ENCODE peak calls at places on chromosomes 16 and 17, in five cellular contexts. One of them, this sample, is unnamed.

GRCh38 chr16:85033153-85033552 is 5.6 kb downstream of the KIAA0513 start:
- DNase-seq in CD8-positive, alpha-beta memory T cell: no peak
- DNase-seq in cardiac muscle cell: no peak
- DNase-seq in heart left ventricle: no peak
- DNase-seq in H1: no peak
- DNase-seq in this sample: no peak

GRCh38 chr17:21021208-21021803 is 21.5 kb downstream of the USP22 start:
- DNase-seq in CD8-positive, alpha-beta memory T cell: no peak
- DNase-seq in cardiac muscle cell: no peak
- DNase-seq in heart left ventricle: no peak
- DNase-seq in H1: no peak
- DNase-seq in this sample: no peak

GRCh38 chr17:8062807-8063483 is 24.1 kb downstream of the ALOX15B start:
- DNase-seq in CD8-positive, alpha-beta memory T cell: no peak
- DNase-seq in cardiac muscle cell: no peak
- DNase-seq in heart left ventricle: no peak
- DNase-seq in H1: no peak
- DNase-seq in this sample: no peak

GRCh38 chr16:67632415-67633172 is 12.3 kb upstream of the CARMIL2 start:
- DNase-seq in CD8-positive, alpha-beta memory T cell: no peak
- DNase-seq in cardiac muscle cell: peak; percentile 78
- DNase-seq in heart left ventricle: no peak
- DNase-seq in H1: no peak
- DNase-seq in this sample: no peak

GRCh38 chr17:63447688-63448005 is 1.5 kb upstream of the CYB561 start:
- DNase-seq in CD8-positive, alpha-beta memory T cell: no peak
- DNase-seq in cardiac muscle cell: peak; percentile 66
- DNase-seq in heart left ventricle: no peak
- DNase-seq in H1: no peak
- DNase-seq in this sample: no peak

GRCh38 chr16:23836404-23837291 is 865 bp downstream of the PRKCB start:
- DNase-seq in CD8-positive, alpha-beta memory T cell: peak; percentile 75
- DNase-seq in cardiac muscle cell: no peak
- DNase-seq in heart left ventricle: no peak
- DNase-seq in H1: peak; percentile 84
- DNase-seq in this sample: peak; percentile 27

GRCh38 chr16:81661082-81661481 is 118.0 kb upstream of the PLCG2 start:
- DNase-seq in CD8-positive, alpha-beta memory T cell: no peak
- DNase-seq in cardiac muscle cell: no peak
- DNase-seq in heart left ventricle: no peak
- DNase-seq in H1: no peak
- DNase-seq in this sample: no peak

GRCh38 chr16:14029658-14030057 is 41.5 kb upstream of the MRTFB start:
- DNase-seq in CD8-positive, alpha-beta memory T cell: no peak
- DNase-seq in cardiac muscle cell: no peak
- DNase-seq in heart left ventricle: peak; percentile 17
- DNase-seq in H1: no peak
- DNase-seq in this sample: no peak

GRCh38 chr16:75789237-75789636 is 62.9 kb upstream of the CPHXL start:
- DNase-seq in CD8-positive, alpha-beta memory T cell: no peak
- DNase-seq in cardiac muscle cell: peak; percentile 61
- DNase-seq in heart left ventricle: no peak
- DNase-seq in H1: no peak
- DNase-seq in this sample: no peak

GRCh38 chr17:17710728-17711541 is 29.7 kb downstream of the RAI1 start:
- DNase-seq in CD8-positive, alpha-beta memory T cell: no peak
- DNase-seq in cardiac muscle cell: peak; percentile 88
- DNase-seq in heart left ventricle: no peak
- DNase-seq in H1: peak; percentile 74
- DNase-seq in this sample: no peak

GRCh38 chr16:11994187-11995119 is 17.9 kb downstream of the SNX29 start:
- DNase-seq in CD8-positive, alpha-beta memory T cell: no peak
- DNase-seq in cardiac muscle cell: no peak
- DNase-seq in heart left ventricle: peak; percentile 54
- DNase-seq in H1: no peak
- DNase-seq in this sample: no peak

GRCh38 chr17:79841369-79842135 is 2.3 kb upstream of the CBX4 start:
- DNase-seq in CD8-positive, alpha-beta memory T cell: no peak
- DNase-seq in cardiac muscle cell: no peak
- DNase-seq in heart left ventricle: no peak
- DNase-seq in H1: peak; percentile 71
- DNase-seq in this sample: no peak

GRCh38 chr16:67697813-67698212 is 21.3 kb downstream of the GFOD2 start:
- DNase-seq in CD8-positive, alpha-beta memory T cell: no peak
- DNase-seq in cardiac muscle cell: no peak
- DNase-seq in heart left ventricle: no peak
- DNase-seq in H1: no peak
- DNase-seq in this sample: no peak

GRCh38 chr17:29401237-29401636 is 11.1 kb downstream of the TAOK1 start:
- DNase-seq in CD8-positive, alpha-beta memory T cell: no peak
- DNase-seq in cardiac muscle cell: no peak
- DNase-seq in heart left ventricle: no peak
- DNase-seq in H1: no peak
- DNase-seq in this sample: no peak

GRCh38 chr17:8151641-8152111 is 528 bp downstream of the PER1 start:
- DNase-seq in CD8-positive, alpha-beta memory T cell: peak; percentile 66
- DNase-seq in cardiac muscle cell: peak; percentile 88
- DNase-seq in heart left ventricle: peak; percentile 92
- DNase-seq in H1: no peak
- DNase-seq in this sample: peak; percentile 42

GRCh38 chr16:24978370-24978914 is 36.7 kb downstream of the ARHGAP17 start:
- DNase-seq in CD8-positive, alpha-beta memory T cell: no peak
- DNase-seq in cardiac muscle cell: no peak
- DNase-seq in heart left ventricle: no peak
- DNase-seq in H1: no peak
- DNase-seq in this sample: no peak

GRCh38 chr17:72515291-72516065 is 394.7 kb downstream of the SOX9 start:
- DNase-seq in CD8-positive, alpha-beta memory T cell: no peak
- DNase-seq in cardiac muscle cell: peak; percentile 81
- DNase-seq in heart left ventricle: no peak
- DNase-seq in H1: no peak
- DNase-seq in this sample: no peak

GRCh38 chr16:83967091-83967490 is 953 bp upstream of the NECAB2 start:
- DNase-seq in CD8-positive, alpha-beta memory T cell: peak; percentile 17
- DNase-seq in cardiac muscle cell: no peak
- DNase-seq in heart left ventricle: no peak
- DNase-seq in H1: no peak
- DNase-seq in this sample: no peak

GRCh38 chr17:38451030-38451839 is 23.0 kb downstream of the ARHGAP23 start:
- DNase-seq in CD8-positive, alpha-beta memory T cell: no peak
- DNase-seq in cardiac muscle cell: peak; percentile 89
- DNase-seq in heart left ventricle: peak; percentile 82
- DNase-seq in H1: peak; percentile 84
- DNase-seq in this sample: no peak

GRCh38 chr16:3983081-3983520 is 102.6 kb upstream of the CREBBP start:
- DNase-seq in CD8-positive, alpha-beta memory T cell: peak; percentile 59
- DNase-seq in cardiac muscle cell: peak; percentile 74
- DNase-seq in heart left ventricle: peak; percentile 65
- DNase-seq in H1: peak; percentile 84
- DNase-seq in this sample: no peak

GRCh38 chr16:58000706-58001676 is at the start of gene USB1:
- DNase-seq in CD8-positive, alpha-beta memory T cell: peak; percentile 89
- DNase-seq in cardiac muscle cell: peak; percentile 85
- DNase-seq in heart left ventricle: peak; percentile 90
- DNase-seq in H1: peak; percentile 92
- DNase-seq in this sample: peak; percentile 76

GRCh38 chr16:12917246-12917645 is 15.8 kb downstream of the SHISA9 start:
- DNase-seq in CD8-positive, alpha-beta memory T cell: no peak
- DNase-seq in cardiac muscle cell: no peak
- DNase-seq in heart left ventricle: no peak
- DNase-seq in H1: no peak
- DNase-seq in this sample: no peak

GRCh38 chr16:4859190-4859899 is 12.1 kb downstream of the UBN1 start:
- DNase-seq in CD8-positive, alpha-beta memory T cell: no peak
- DNase-seq in cardiac muscle cell: no peak
- DNase-seq in heart left ventricle: no peak
- DNase-seq in H1: no peak
- DNase-seq in this sample: no peak

GRCh38 chr16:69270395-69270794 is 40.8 kb upstream of the VPS4A start:
- DNase-seq in CD8-positive, alpha-beta memory T cell: no peak
- DNase-seq in cardiac muscle cell: peak; percentile 29
- DNase-seq in heart left ventricle: no peak
- DNase-seq in H1: no peak
- DNase-seq in this sample: no peak

GRCh38 chr16:50309527-50310307 is 43.4 kb downstream of the ADCY7 start:
- DNase-seq in CD8-positive, alpha-beta memory T cell: peak; percentile 35
- DNase-seq in cardiac muscle cell: peak; percentile 14
- DNase-seq in heart left ventricle: no peak
- DNase-seq in H1: no peak
- DNase-seq in this sample: no peak
- H3K27me3 ChIP-seq in CD8-positive, alpha-beta memory T cell: no peaks in the 10 kb centered on the region
- H3K27me3 ChIP-seq in cardiac muscle cell: no peaks in the 10 kb centered on the region
- H3K27me3 ChIP-seq in heart left ventricle: no peaks in the 10 kb centered on the region
- H3K27me3 ChIP-seq in H1: no peaks in the 10 kb centered on the region
- H3K27me3 ChIP-seq in this sample: no peaks in the 10 kb centered on the region

GRCh38 chr17:39838784-39839183 is 25.3 kb downstream of the IKZF3 start:
- DNase-seq in CD8-positive, alpha-beta memory T cell: no peak
- DNase-seq in cardiac muscle cell: no peak
- DNase-seq in heart left ventricle: no peak
- DNase-seq in H1: no peak
- DNase-seq in this sample: no peak

GRCh38 chr17:39841202-39841601 is 22.9 kb downstream of the IKZF3 start:
- DNase-seq in CD8-positive, alpha-beta memory T cell: no peak
- DNase-seq in cardiac muscle cell: no peak
- DNase-seq in heart left ventricle: no peak
- DNase-seq in H1: no peak
- DNase-seq in this sample: no peak

GRCh38 chr17:39835038-39835786 is 28.9 kb downstream of the IKZF3 start:
- DNase-seq in CD8-positive, alpha-beta memory T cell: no peak
- DNase-seq in cardiac muscle cell: no peak
- DNase-seq in heart left ventricle: no peak
- DNase-seq in H1: no peak
- DNase-seq in this sample: no peak

GRCh38 chr17:39836117-39836516 is 28.0 kb downstream of the IKZF3 start:
- DNase-seq in CD8-positive, alpha-beta memory T cell: no peak
- DNase-seq in cardiac muscle cell: no peak
- DNase-seq in heart left ventricle: no peak
- DNase-seq in H1: no peak
- DNase-seq in this sample: no peak

DNA sequence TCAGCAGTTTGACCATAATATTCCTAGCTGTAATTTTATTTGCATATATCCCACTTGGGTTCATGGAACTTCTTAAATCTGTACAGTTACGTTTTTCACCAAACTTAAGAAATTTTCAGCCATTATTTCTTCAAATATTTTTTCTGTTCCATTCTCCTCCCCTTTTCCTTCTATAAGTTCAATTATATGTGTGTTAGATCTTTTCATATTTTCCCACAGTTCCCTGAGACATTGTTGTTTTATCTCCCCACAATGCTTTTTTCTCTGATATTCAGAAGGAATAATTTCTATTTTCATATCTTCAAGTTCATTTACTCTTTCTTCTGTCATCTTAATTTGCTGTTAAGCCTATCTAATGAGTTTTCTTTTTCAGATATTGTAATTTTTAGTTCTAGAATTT is 26.1 kb downstream of the IKZF3 start:
- DNase-seq in CD8-positive, alpha-beta memory T cell: no peak
- DNase-seq in cardiac muscle cell: no peak
- DNase-seq in heart left ventricle: no peak
- DNase-seq in H1: no peak
- DNase-seq in this sample: no peak
- H3K9me3 ChIP-seq in CD8-positive, alpha-beta memory T cell: no peaks in the 10 kb centered on the region
- H3K9me3 ChIP-seq in cardiac muscle cell: no peaks in the 10 kb centered on the region
- H3K9me3 ChIP-seq in heart left ventricle: peaks cover 6% of the 10 kb centered on the region
- H3K9me3 ChIP-seq in H1: no peaks in the 10 kb centered on the region
- H3K9me3 ChIP-seq in this sample: no peaks in the 10 kb centered on the region

DNA sequence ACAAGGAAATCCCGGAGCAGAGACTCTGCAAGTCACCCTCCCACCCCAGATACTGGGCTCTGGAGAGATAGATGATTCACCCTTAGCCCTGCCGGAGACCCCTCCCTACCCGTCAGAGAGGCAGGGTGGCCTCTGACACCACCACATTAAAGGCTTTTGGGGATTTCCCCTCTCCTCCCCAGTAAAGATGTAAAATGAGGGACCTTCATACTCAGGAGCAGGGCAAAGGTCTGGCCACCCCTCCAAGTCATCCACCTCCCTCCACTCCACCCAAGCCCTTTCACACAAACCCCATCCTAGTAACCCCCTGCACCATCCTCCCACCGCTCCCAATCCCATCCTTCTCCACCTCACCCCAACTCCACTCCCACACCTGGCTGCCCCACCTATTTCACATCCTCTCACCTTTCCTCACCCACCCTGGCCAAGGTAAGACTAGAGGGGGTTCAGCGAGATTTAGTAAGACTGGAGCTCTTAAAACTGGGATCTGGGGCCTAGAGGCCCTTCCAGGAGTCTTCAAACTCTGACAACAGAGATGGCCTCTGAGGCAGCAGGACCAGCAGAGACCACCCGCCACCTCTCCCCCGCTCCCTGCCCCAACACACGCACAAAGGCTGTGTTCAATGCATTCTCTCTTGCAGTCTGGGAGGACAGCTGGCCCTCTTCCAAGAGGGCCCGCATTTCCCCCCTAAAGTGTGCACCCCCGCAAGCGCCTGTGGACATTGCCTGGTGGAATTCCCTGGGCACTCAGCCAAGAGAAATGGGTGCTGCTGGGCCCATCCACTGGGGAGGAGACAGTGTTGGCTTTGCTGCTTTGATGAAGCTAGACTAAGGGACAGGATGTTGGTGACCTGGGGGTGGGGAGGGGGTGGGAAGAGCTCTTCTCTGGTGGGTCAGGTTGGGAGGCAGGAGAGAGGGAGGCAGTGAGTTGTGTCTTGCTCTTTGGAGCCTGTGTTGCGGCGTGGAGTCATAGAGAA is 1.1 kb downstream of the ABAT start:
- DNase-seq in CD8-positive, alpha-beta memory T cell: peak; percentile 66
- DNase-seq in cardiac muscle cell: peak; percentile 18
- DNase-seq in heart left ventricle: no peak
- DNase-seq in H1: no peak
- DNase-seq in this sample: peak; percentile 48
- H3K4me1 ChIP-seq in CD8-positive, alpha-beta memory T cell: peaks cover 15% of the 10 kb centered on the region
- H3K4me1 ChIP-seq in cardiac muscle cell: peaks cover 4% of the 10 kb centered on the region
- H3K4me1 ChIP-seq in heart left ventricle: peaks cover 7% of the 10 kb centered on the region
- H3K4me1 ChIP-seq in H1: peaks cover 7% of the 10 kb centered on the region
- H3K4me1 ChIP-seq in this sample: peaks cover 15% of the 10 kb centered on the region

DNA sequence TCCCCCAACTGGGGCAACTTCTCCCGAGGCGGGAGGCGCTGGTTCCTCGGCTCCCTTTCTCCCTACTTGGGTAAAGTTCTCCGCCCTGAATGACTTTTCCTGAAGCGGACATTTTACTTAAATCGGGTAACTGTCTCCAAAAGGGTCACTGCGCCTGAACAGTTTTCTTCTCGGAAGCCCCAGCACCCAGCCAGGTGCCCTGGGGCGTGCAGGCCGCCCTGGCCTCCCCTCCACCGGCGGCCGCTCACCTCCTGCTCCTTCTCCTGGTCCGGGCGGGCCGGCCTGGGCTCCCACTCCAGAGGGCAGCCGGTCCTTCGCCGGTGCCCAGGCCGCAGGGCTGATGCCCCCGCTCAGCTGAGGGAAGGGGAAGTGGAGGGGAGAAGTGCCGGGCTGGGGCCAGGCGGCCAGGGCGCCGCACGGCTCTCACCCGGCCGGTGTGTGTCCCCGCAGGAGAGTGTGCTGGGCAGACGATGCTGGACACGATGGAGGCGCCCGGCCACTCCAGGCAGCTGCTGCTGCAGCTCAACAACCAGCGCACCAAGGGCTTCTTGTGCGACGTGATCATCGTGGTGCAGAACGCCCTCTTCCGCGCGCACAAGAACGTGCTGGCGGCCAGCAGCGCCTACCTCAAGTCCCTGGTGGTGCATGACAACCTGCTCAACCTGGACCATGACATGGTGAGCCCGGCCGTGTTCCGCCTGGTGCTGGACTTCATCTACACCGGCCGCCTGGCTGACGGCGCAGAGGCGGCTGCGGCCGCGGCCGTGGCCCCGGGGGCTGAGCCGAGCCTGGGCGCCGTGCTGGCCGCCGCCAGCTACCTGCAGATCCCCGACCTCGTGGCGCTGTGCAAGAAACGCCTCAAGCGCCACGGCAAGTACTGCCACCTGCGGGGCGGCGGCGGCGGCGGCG is 1.6 kb downstream of the HIC1 start:
- DNase-seq in CD8-positive, alpha-beta memory T cell: peak; percentile 76
- DNase-seq in cardiac muscle cell: peak; percentile 73
- DNase-seq in heart left ventricle: no peak
- DNase-seq in H1: peak; percentile 68
- DNase-seq in this sample: peak; percentile 34
- H3K27me3 ChIP-seq in CD8-positive, alpha-beta memory T cell: no peaks in the 10 kb centered on the region
- H3K27me3 ChIP-seq in cardiac muscle cell: peaks cover 95% of the 10 kb centered on the region
- H3K27me3 ChIP-seq in heart left ventricle: peaks cover 11% of the 10 kb centered on the region
- H3K27me3 ChIP-seq in H1: peaks cover 93% of the 10 kb centered on the region
- H3K27me3 ChIP-seq in this sample: no peaks in the 10 kb centered on the region

This sample was measured in effector memory CD4-positive, alpha-beta T cell.